ENCODE peak calls at places on chromosomes 16 and 17, in five cellular contexts. A is GM12878, X is K562, O is SK-N-SH, R is HepG2. D is an unnamed sample.

GRCh38 chr17:75830168-75831031 is 13.8 kb downstream of the UNC13D start:
- DNase-seq in A (no peak), X (no peak), O (peak), R (no peak), D (no peak)

GRCh38 chr16:87317766-87318121 is 552 bp upstream of the C16orf95 start:
- DNase-seq in A (no peak), X (no peak), O (peak), R (peak), D (no peak)

GRCh38 chr17:16889088-16889465 is 82.8 kb downstream of the TNFRSF13B start:
- DNase-seq in A (no peak), X (no peak), O (no peak), R (no peak), D (no peak)

GRCh38 chr17:59668816-59669215 is 38.4 kb downstream of the PTRH2 start:
- DNase-seq in A (no peak), X (no peak), O (no peak), R (no peak), D (peak)

GRCh38 chr17:80455328-80455710 is 21.1 kb downstream of the NPTX1 start:
- DNase-seq in A (no peak), X (no peak), O (peak), R (peak), D (peak)

GRCh38 chr17:66527335-66527734 is 224.9 kb downstream of the PRKCA start:
- DNase-seq in A (no peak), X (no peak), O (no peak), R (no peak), D (no peak)

GRCh38 chr16:48054881-48055601 is 100.8 kb downstream of the ABCC12 start:
- DNase-seq in A (no peak), X (peak), O (peak), R (peak), D (peak)

GRCh38 chr17:19812407-19812806 is 55.3 kb downstream of the ULK2 start:
- DNase-seq in A (no peak), X (no peak), O (no peak), R (no peak), D (no peak)

GRCh38 chr16:68074850-68075249 is 10.3 kb upstream of the NFATC3 start:
- DNase-seq in A (peak), X (no peak), O (no peak), R (no peak), D (no peak)

DNA sequence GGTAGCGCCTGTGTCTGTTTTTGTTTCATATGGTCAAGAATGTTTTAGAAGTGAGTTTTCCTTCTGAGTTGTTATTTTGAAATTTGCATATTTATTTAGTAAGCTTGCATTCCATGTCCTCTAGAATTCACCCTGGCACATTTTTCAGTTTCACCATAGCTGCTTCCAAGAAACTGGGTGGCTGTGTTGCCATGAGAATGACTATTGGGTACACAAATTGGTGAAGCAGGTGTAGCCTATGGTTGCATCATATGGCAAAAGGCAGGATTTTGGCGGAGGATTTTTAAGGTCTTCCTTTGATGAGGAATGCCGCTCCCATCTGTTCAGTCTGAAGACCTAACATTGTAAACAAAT is 1.3 kb downstream of the HERPUD1 start:
- DNase-seq in A (no peak), X (no peak), O (no peak), R (no peak), D (no peak)
- TF ChIP-seq ZBTB33 in A (no peak), X (no peak), O (no peak), R (no peak), D (no peak)

GRCh38 chr16:72721981-72722380 is 325.9 kb downstream of the ZFHX3 start:
- DNase-seq in A (no peak), X (no peak), O (no peak), R (no peak), D (no peak)
- H3K4me2 ChIP-seq in A (no peak), X (no peak), O (no peak), R (no peak), D (no peak)

GRCh38 chr16:15949210-15950166 is at the start of gene ABCC1:
- DNase-seq in A (no peak), X (peak), O (peak), R (peak), D (no peak)
- TF ChIP-seq ZBTB33 in A (no peak), X (no peak), O (no peak), R (no peak), D (peak)

GRCh38 chr16:57649846-57650245 is 18.3 kb upstream of the ADGRG3 start:
- DNase-seq in A (no peak), X (no peak), O (no peak), R (no peak), D (no peak)
- H3K4me2 ChIP-seq in A (no peak), X (no peak), O (no peak), R (no peak), D (no peak)

DNA sequence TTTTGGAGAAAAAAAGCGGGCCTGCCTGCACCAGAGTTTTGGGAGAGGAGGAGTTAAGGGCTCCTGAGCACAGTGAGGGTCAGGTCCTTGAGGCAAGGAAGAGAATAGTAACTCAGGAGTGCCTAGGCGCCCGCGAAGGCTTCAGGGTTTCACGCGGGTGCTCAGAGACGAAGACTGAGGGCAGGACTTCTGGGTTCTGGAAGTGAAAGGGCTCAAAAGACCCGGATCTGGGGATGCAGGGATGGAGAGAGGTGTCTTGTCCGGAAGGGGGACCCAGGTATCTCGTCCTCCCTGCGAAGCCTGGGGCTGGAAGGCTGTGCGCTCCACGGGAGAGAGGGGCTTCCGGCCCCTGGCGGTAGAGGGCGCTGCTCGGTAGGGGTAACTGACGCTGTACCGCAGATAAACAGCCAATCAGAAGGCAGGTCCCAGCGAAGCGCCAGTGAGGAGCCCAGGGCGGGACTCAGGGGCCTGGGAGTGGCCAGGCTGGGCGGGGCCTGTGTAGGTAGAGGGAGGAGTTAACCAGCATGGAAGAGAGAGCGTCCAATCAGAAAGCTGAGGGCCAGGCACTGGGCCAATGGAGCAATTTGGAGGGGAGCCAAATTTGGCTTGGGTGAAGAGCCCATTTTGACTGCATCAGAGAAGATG is 729 bp downstream of the TGFB1I1 start:
- DNase-seq in A (no peak), X (peak), O (peak), R (peak), D (peak)
- TF ChIP-seq ZBTB33 in A (peak), X (peak), O (no peak), R (peak), D (no peak)

DNA sequence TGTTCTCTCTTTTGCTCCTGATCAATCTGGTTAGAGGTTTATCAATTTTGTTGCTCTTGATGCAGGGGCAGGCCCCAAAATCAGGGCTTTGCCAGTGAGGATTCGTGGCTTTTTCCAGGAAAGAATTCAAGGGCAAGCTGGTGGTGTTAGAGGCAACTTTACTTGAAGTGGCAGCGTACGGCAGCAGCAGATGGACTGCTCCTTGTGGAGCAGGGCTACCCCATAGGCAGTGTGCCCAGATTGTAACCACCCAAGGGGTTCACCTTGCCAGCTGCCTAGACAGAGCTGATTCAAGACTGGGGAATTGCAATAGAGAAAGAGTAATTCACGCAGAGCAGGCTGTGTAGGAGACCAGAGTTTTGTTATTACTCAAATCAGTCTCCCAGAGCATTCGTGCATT is 16.7 kb downstream of the DRC7 start:
- DNase-seq in A (no peak), X (no peak), O (no peak), R (no peak), D (no peak)
- H3K4me2 ChIP-seq in A (no peak), X (no peak), O (no peak), R (no peak), D (no peak)

GRCh38 chr16:89581861-89582563 is 6.5 kb downstream of the CPNE7 start:
- DNase-seq in A (no peak), X (no peak), O (no peak), R (peak), D (no peak)
- TF ChIP-seq ZBTB33 in A (no peak), X (no peak), O (no peak), R (peak), D (no peak)

GRCh38 chr17:4733073-4733531 is 1.9 kb downstream of the MED11 start:
- DNase-seq in A (no peak), X (no peak), O (no peak), R (peak), D (no peak)

GRCh38 chr17:4738136-4739121 is 1.2 kb upstream of the ZMYND15 start:
- DNase-seq in A (no peak), X (no peak), O (no peak), R (no peak), D (no peak)

GRCh38 chr17:4734857-4735475 is 3.7 kb downstream of the MED11 start:
- DNase-seq in A (no peak), X (no peak), O (no peak), R (no peak), D (no peak)

GRCh38 chr17:4739122-4740024 is at the start of the genes CXCL16 and ZMYND15:
- DNase-seq in A (no peak), X (peak), O (peak), R (no peak), D (no peak)

GRCh38 chr17:4735825-4736651 is 3.6 kb upstream of the ZMYND15 start:
- DNase-seq in A (no peak), X (no peak), O (no peak), R (no peak), D (no peak)
- H3K4me2 ChIP-seq in A (no peak), X (peak), O (no peak), R (no peak), D (no peak)

GRCh38 chr17:82356845-82357355 is 2.1 kb upstream of the TEX19 start:
- DNase-seq in A (no peak), X (no peak), O (no peak), R (no peak), D (no peak)

GRCh38 chr17:82356028-82356427 is 3.0 kb upstream of the TEX19 start:
- DNase-seq in A (no peak), X (no peak), O (no peak), R (no peak), D (no peak)

GRCh38 chr17:82354804-82355308 is 4.2 kb upstream of the TEX19 start:
- DNase-seq in A (no peak), X (no peak), O (no peak), R (no peak), D (no peak)

GRCh38 chr17:82358467-82359350 is at the start of gene TEX19:
- DNase-seq in A (no peak), X (peak), O (peak), R (no peak), D (no peak)

GRCh38 chr17:82357394-82357793 is 1.7 kb upstream of the TEX19 start:
- DNase-seq in A (no peak), X (no peak), O (no peak), R (no peak), D (no peak)
- TF ChIP-seq ZBTB33 in A (no peak), X (no peak), O (no peak), R (no peak), D (no peak)